ENCODE peak calls at places on chromosomes 3 and 15, in nine cellular contexts. One of them, this sample, is unnamed.

GRCh38 chr3:196179380-196180308 is 31.6 kb downstream of the ZDHHC19 start:
- DNase-seq in mucosa of gallbladder: no peak
- DNase-seq in small intestine: peak; percentile 79
- DNase-seq in ELF-1: peak; percentile 76
- DNase-seq in progenitor cell of endocrine pancreas: no peak
- DNase-seq in NCI-H2171: peak; percentile 41
- DNase-seq in HFFc6: no peak
- DNase-seq in HCEC 1CT: peak; percentile 66
- DNase-seq in ovary: no peak
- DNase-seq in this sample: no peak

GRCh38 chr15:94119215-94119815 is 112.0 kb upstream of the MCTP2 start:
- DNase-seq in progenitor cell of endocrine pancreas: no peak
- DNase-seq in NCI-H2171: no peak
- DNase-seq in HCEC 1CT: no peak
- DNase-seq in ELF-1: peak; percentile 58
- DNase-seq in HFFc6: no peak
- DNase-seq in mucosa of gallbladder: no peak
- DNase-seq in small intestine: no peak
- DNase-seq in ovary: peak; percentile 78
- DNase-seq in this sample: peak; percentile 39

GRCh38 chr3:187737401-187738088 is 7.7 kb downstream of the BCL6 start:
- DNase-seq in small intestine: peak; percentile 63
- DNase-seq in mucosa of gallbladder: peak; percentile 56
- DNase-seq in progenitor cell of endocrine pancreas: no peak
- DNase-seq in HFFc6: peak; percentile 65
- DNase-seq in ELF-1: peak; percentile 79
- DNase-seq in NCI-H2171: peak; percentile 23
- DNase-seq in HCEC 1CT: peak; percentile 70
- DNase-seq in ovary: peak; percentile 82
- DNase-seq in this sample: peak; percentile 72

GRCh38 chr3:53194218-53195065 is 33.4 kb downstream of the PRKCD start:
- DNase-seq in progenitor cell of endocrine pancreas: no peak
- DNase-seq in NCI-H2171: no peak
- DNase-seq in HFFc6: no peak
- DNase-seq in small intestine: no peak
- DNase-seq in ovary: peak; percentile 74
- DNase-seq in ELF-1: peak; percentile 69
- DNase-seq in HCEC 1CT: no peak
- DNase-seq in mucosa of gallbladder: peak; percentile 34
- DNase-seq in this sample: no peak

GRCh38 chr3:63872135-63872924 is 8.7 kb downstream of the ATXN7 start:
- DNase-seq in ovary: no peak
- DNase-seq in HFFc6: peak; percentile 84
- DNase-seq in HCEC 1CT: peak; percentile 87
- DNase-seq in mucosa of gallbladder: no peak
- DNase-seq in ELF-1: peak; percentile 15
- DNase-seq in small intestine: no peak
- DNase-seq in progenitor cell of endocrine pancreas: no peak
- DNase-seq in NCI-H2171: no peak
- DNase-seq in this sample: no peak

GRCh38 chr3:43144811-43145490 is 39.1 kb upstream of the POMGNT2 start:
- DNase-seq in small intestine: no peak
- DNase-seq in mucosa of gallbladder: no peak
- DNase-seq in ovary: no peak
- DNase-seq in HCEC 1CT: peak; percentile 50
- DNase-seq in ELF-1: no peak
- DNase-seq in HFFc6: peak; percentile 25
- DNase-seq in NCI-H2171: no peak
- DNase-seq in progenitor cell of endocrine pancreas: no peak
- DNase-seq in this sample: no peak

GRCh38 chr15:68492855-68493254 is 60.9 kb upstream of the ITGA11 start:
- DNase-seq in mucosa of gallbladder: no peak
- DNase-seq in progenitor cell of endocrine pancreas: no peak
- DNase-seq in HCEC 1CT: no peak
- DNase-seq in NCI-H2171: no peak
- DNase-seq in ovary: peak; percentile 49
- DNase-seq in ELF-1: no peak
- DNase-seq in small intestine: no peak
- DNase-seq in HFFc6: peak; percentile 22
- DNase-seq in this sample: peak; percentile 75

GRCh38 chr15:58314593-58315216 is 117.1 kb upstream of the LIPC start:
- DNase-seq in mucosa of gallbladder: no peak
- DNase-seq in ELF-1: no peak
- DNase-seq in HCEC 1CT: no peak
- DNase-seq in NCI-H2171: no peak
- DNase-seq in ovary: no peak
- DNase-seq in small intestine: no peak
- DNase-seq in progenitor cell of endocrine pancreas: no peak
- DNase-seq in HFFc6: no peak
- DNase-seq in this sample: no peak

GRCh38 chr3:13013994-13014754 is 59.1 kb downstream of the IQSEC1 start:
- DNase-seq in HFFc6: no peak
- DNase-seq in mucosa of gallbladder: no peak
- DNase-seq in small intestine: no peak
- DNase-seq in HCEC 1CT: no peak
- DNase-seq in NCI-H2171: no peak
- DNase-seq in progenitor cell of endocrine pancreas: no peak
- DNase-seq in ELF-1: peak; percentile 52
- DNase-seq in ovary: no peak
- DNase-seq in this sample: no peak

GRCh38 chr3:4224331-4224730 is 78.8 kb upstream of the SETMAR start:
- DNase-seq in progenitor cell of endocrine pancreas: no peak
- DNase-seq in ELF-1: no peak
- DNase-seq in small intestine: no peak
- DNase-seq in NCI-H2171: no peak
- DNase-seq in ovary: no peak
- DNase-seq in HFFc6: no peak
- DNase-seq in HCEC 1CT: no peak
- DNase-seq in mucosa of gallbladder: no peak
- DNase-seq in this sample: no peak

This sample was measured in uterus.